ENCODE peak calls at places on chromosomes 16 and 17, in seven cellular contexts. One of them, this sample, is unnamed.

GRCh38 chr16:64991011-64991410 is 130.9 kb downstream of the CDH11 start:
- DNase-seq in CD8-positive, alpha-beta T cell: no peak
- DNase-seq in AG04450: no peak
- DNase-seq in neural progenitor cell: no peak
- DNase-seq in left lung: no peak
- DNase-seq in OCI-LY7: no peak
- DNase-seq in breast epithelium: no peak
- DNase-seq in this sample: no peak

GRCh38 chr16:58458634-58459343 is 41.2 kb upstream of the NDRG4 start:
- DNase-seq in CD8-positive, alpha-beta T cell: no peak
- DNase-seq in AG04450: no peak
- DNase-seq in neural progenitor cell: no peak
- DNase-seq in left lung: no peak
- DNase-seq in OCI-LY7: no peak
- DNase-seq in breast epithelium: no peak
- DNase-seq in this sample: no peak

GRCh38 chr17:61406871-61407210 is 7.2 kb downstream of the TBX2 start:
- DNase-seq in CD8-positive, alpha-beta T cell: no peak
- DNase-seq in AG04450: no peak
- DNase-seq in neural progenitor cell: no peak
- DNase-seq in left lung: peak
- DNase-seq in OCI-LY7: no peak
- DNase-seq in breast epithelium: peak
- DNase-seq in this sample: no peak

GRCh38 chr16:11105038-11105903 is 150.7 kb downstream of the SOCS1 start:
- DNase-seq in CD8-positive, alpha-beta T cell: no peak
- DNase-seq in AG04450: peak
- DNase-seq in neural progenitor cell: no peak
- DNase-seq in left lung: no peak
- DNase-seq in OCI-LY7: peak
- DNase-seq in breast epithelium: no peak
- DNase-seq in this sample: peak

GRCh38 chr17:47915667-47916242 is 19.7 kb downstream of the SP2 start:
- DNase-seq in CD8-positive, alpha-beta T cell: no peak
- DNase-seq in AG04450: no peak
- DNase-seq in neural progenitor cell: no peak
- DNase-seq in left lung: no peak
- DNase-seq in OCI-LY7: no peak
- DNase-seq in breast epithelium: no peak
- DNase-seq in this sample: no peak

GRCh38 chr16:54052271-54052670 is 234.3 kb downstream of the IRX3 start:
- DNase-seq in CD8-positive, alpha-beta T cell: no peak
- DNase-seq in AG04450: no peak
- DNase-seq in neural progenitor cell: no peak
- DNase-seq in left lung: no peak
- DNase-seq in OCI-LY7: no peak
- DNase-seq in breast epithelium: no peak
- DNase-seq in this sample: no peak

GRCh38 chr16:13923703-13924298 is 3.8 kb downstream of the ERCC4 start:
- DNase-seq in CD8-positive, alpha-beta T cell: no peak
- DNase-seq in AG04450: no peak
- DNase-seq in neural progenitor cell: peak
- DNase-seq in left lung: no peak
- DNase-seq in OCI-LY7: peak
- DNase-seq in breast epithelium: no peak
- DNase-seq in this sample: no peak

GRCh38 chr16:22898874-22899348 is 84.9 kb downstream of the HS3ST2 start:
- DNase-seq in CD8-positive, alpha-beta T cell: peak
- DNase-seq in AG04450: no peak
- DNase-seq in neural progenitor cell: peak
- DNase-seq in left lung: peak
- DNase-seq in OCI-LY7: peak
- DNase-seq in breast epithelium: peak
- DNase-seq in this sample: peak

GRCh38 chr16:85767569-85767968 is 16.7 kb upstream of the C16orf74 start:
- DNase-seq in CD8-positive, alpha-beta T cell: no peak
- DNase-seq in AG04450: peak
- DNase-seq in neural progenitor cell: no peak
- DNase-seq in left lung: no peak
- DNase-seq in OCI-LY7: no peak
- DNase-seq in breast epithelium: no peak
- DNase-seq in this sample: no peak

GRCh38 chr16:87207509-87207908 is 109.7 kb downstream of the C16orf95 start:
- DNase-seq in CD8-positive, alpha-beta T cell: no peak
- DNase-seq in AG04450: peak
- DNase-seq in neural progenitor cell: no peak
- DNase-seq in left lung: no peak
- DNase-seq in OCI-LY7: no peak
- DNase-seq in breast epithelium: no peak
- DNase-seq in this sample: no peak

GRCh38 chr17:63171428-63172205 is 205.6 kb downstream of the TANC2 start:
- DNase-seq in CD8-positive, alpha-beta T cell: no peak
- DNase-seq in AG04450: no peak
- DNase-seq in neural progenitor cell: no peak
- DNase-seq in left lung: no peak
- DNase-seq in OCI-LY7: no peak
- DNase-seq in breast epithelium: no peak
- DNase-seq in this sample: no peak

GRCh38 chr17:81510798-81511549 is 1.6 kb downstream of the ACTG1 start:
- DNase-seq in CD8-positive, alpha-beta T cell: no peak
- DNase-seq in AG04450: no peak
- DNase-seq in neural progenitor cell: no peak
- DNase-seq in left lung: peak
- DNase-seq in OCI-LY7: peak
- DNase-seq in breast epithelium: no peak
- DNase-seq in this sample: no peak

GRCh38 chr16:5580320-5580719 is 482.7 kb upstream of the EEF2KMT start:
- DNase-seq in CD8-positive, alpha-beta T cell: no peak
- DNase-seq in AG04450: no peak
- DNase-seq in neural progenitor cell: no peak
- DNase-seq in left lung: no peak
- DNase-seq in OCI-LY7: no peak
- DNase-seq in breast epithelium: no peak
- DNase-seq in this sample: no peak

GRCh38 chr16:24748242-24748641 is 18.8 kb downstream of the TNRC6A start:
- DNase-seq in CD8-positive, alpha-beta T cell: no peak
- DNase-seq in AG04450: peak
- DNase-seq in neural progenitor cell: no peak
- DNase-seq in left lung: no peak
- DNase-seq in OCI-LY7: no peak
- DNase-seq in breast epithelium: no peak
- DNase-seq in this sample: peak

GRCh38 chr16:50742521-50743150 is 750 bp downstream of the CYLD start:
- DNase-seq in CD8-positive, alpha-beta T cell: no peak
- DNase-seq in AG04450: no peak
- DNase-seq in neural progenitor cell: peak
- DNase-seq in left lung: peak
- DNase-seq in OCI-LY7: peak
- DNase-seq in breast epithelium: no peak
- DNase-seq in this sample: peak

GRCh38 chr16:27444015-27444414 is 42.0 kb downstream of the IL21R start:
- DNase-seq in CD8-positive, alpha-beta T cell: no peak
- DNase-seq in AG04450: no peak
- DNase-seq in neural progenitor cell: no peak
- DNase-seq in left lung: peak
- DNase-seq in OCI-LY7: no peak
- DNase-seq in breast epithelium: no peak
- DNase-seq in this sample: no peak

GRCh38 chr17:45986056-45986455 is 13.0 kb upstream of the STH start:
- DNase-seq in CD8-positive, alpha-beta T cell: no peak
- DNase-seq in AG04450: no peak
- DNase-seq in neural progenitor cell: no peak
- DNase-seq in left lung: no peak
- DNase-seq in OCI-LY7: no peak
- DNase-seq in breast epithelium: no peak
- DNase-seq in this sample: no peak

GRCh38 chr17:67139784-67140665 is 95.7 kb downstream of the CACNG1 start:
- DNase-seq in CD8-positive, alpha-beta T cell: no peak
- DNase-seq in AG04450: no peak
- DNase-seq in neural progenitor cell: peak
- DNase-seq in left lung: no peak
- DNase-seq in OCI-LY7: no peak
- DNase-seq in breast epithelium: no peak
- DNase-seq in this sample: no peak

GRCh38 chr17:55527520-55528118 is 16.4 kb upstream of the SMIM36 start:
- DNase-seq in CD8-positive, alpha-beta T cell: no peak
- DNase-seq in AG04450: peak
- DNase-seq in neural progenitor cell: peak
- DNase-seq in left lung: no peak
- DNase-seq in OCI-LY7: peak
- DNase-seq in breast epithelium: no peak
- DNase-seq in this sample: peak

GRCh38 chr16:49652441-49653175 is 203.3 kb downstream of the ZNF423 start:
- DNase-seq in CD8-positive, alpha-beta T cell: no peak
- DNase-seq in AG04450: no peak
- DNase-seq in neural progenitor cell: no peak
- DNase-seq in left lung: no peak
- DNase-seq in OCI-LY7: no peak
- DNase-seq in breast epithelium: no peak
- DNase-seq in this sample: no peak

GRCh38 chr17:48499248-48499647 is 31.6 kb downstream of the HOXB1 start:
- DNase-seq in CD8-positive, alpha-beta T cell: no peak
- DNase-seq in AG04450: no peak
- DNase-seq in neural progenitor cell: no peak
- DNase-seq in left lung: no peak
- DNase-seq in OCI-LY7: no peak
- DNase-seq in breast epithelium: no peak
- DNase-seq in this sample: no peak

GRCh38 chr16:23257682-23258081 is 44.4 kb upstream of the SCNN1B start:
- DNase-seq in CD8-positive, alpha-beta T cell: no peak
- DNase-seq in AG04450: no peak
- DNase-seq in neural progenitor cell: no peak
- DNase-seq in left lung: no peak
- DNase-seq in OCI-LY7: no peak
- DNase-seq in breast epithelium: no peak
- DNase-seq in this sample: no peak

GRCh38 chr17:65794572-65794971 is 233.1 kb upstream of the AXIN2 start:
- DNase-seq in CD8-positive, alpha-beta T cell: no peak
- DNase-seq in AG04450: no peak
- DNase-seq in neural progenitor cell: peak
- DNase-seq in left lung: no peak
- DNase-seq in OCI-LY7: peak
- DNase-seq in breast epithelium: no peak
- DNase-seq in this sample: no peak

GRCh38 chr17:14209215-14209614 is 27.4 kb downstream of the CDRT15 start:
- DNase-seq in CD8-positive, alpha-beta T cell: no peak
- DNase-seq in AG04450: no peak
- DNase-seq in neural progenitor cell: no peak
- DNase-seq in left lung: no peak
- DNase-seq in OCI-LY7: no peak
- DNase-seq in breast epithelium: no peak
- DNase-seq in this sample: peak

GRCh38 chr17:14212401-14212800 is 24.3 kb downstream of the CDRT15 start:
- DNase-seq in CD8-positive, alpha-beta T cell: no peak
- DNase-seq in AG04450: no peak
- DNase-seq in neural progenitor cell: no peak
- DNase-seq in left lung: no peak
- DNase-seq in OCI-LY7: no peak
- DNase-seq in breast epithelium: no peak
- DNase-seq in this sample: no peak

GRCh38 chr17:14211246-14211645 is 25.4 kb downstream of the CDRT15 start:
- DNase-seq in CD8-positive, alpha-beta T cell: no peak
- DNase-seq in AG04450: no peak
- DNase-seq in neural progenitor cell: no peak
- DNase-seq in left lung: no peak
- DNase-seq in OCI-LY7: no peak
- DNase-seq in breast epithelium: no peak
- DNase-seq in this sample: no peak

GRCh38 chr17:14214271-14214670 is 22.4 kb downstream of the CDRT15 start:
- DNase-seq in CD8-positive, alpha-beta T cell: no peak
- DNase-seq in AG04450: no peak
- DNase-seq in neural progenitor cell: no peak
- DNase-seq in left lung: no peak
- DNase-seq in OCI-LY7: no peak
- DNase-seq in breast epithelium: no peak
- DNase-seq in this sample: no peak

DNA sequence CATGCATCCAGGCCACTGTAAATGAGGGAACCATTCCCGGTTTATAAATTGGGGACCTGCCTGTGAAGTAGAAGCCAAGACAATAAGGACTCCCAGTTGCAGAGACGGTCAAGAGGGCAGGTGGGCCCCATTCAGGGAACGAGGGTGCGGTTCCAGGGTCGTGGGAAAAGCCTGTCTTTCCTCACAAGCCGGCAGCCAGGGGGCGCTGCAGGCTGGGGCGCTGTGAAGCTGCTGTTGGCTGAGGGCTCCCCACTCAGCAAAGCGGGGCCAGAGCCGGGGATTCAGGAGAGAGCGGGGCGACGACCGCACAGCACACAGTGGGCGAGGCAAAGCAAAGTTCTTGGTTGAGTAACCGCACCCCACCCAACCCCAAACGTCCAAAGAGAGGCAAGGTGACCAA is 24.9 kb downstream of the CDRT15 start:
- DNase-seq in CD8-positive, alpha-beta T cell: peak
- DNase-seq in AG04450: no peak
- DNase-seq in neural progenitor cell: no peak
- DNase-seq in left lung: no peak
- DNase-seq in OCI-LY7: no peak
- DNase-seq in breast epithelium: no peak
- DNase-seq in this sample: no peak
- H3K27ac ChIP-seq in CD8-positive, alpha-beta T cell: no peak
- H3K27ac ChIP-seq in AG04450: no peak
- H3K27ac ChIP-seq in neural progenitor cell: no peak
- H3K27ac ChIP-seq in left lung: no peak
- H3K27ac ChIP-seq in OCI-LY7: no peak
- H3K27ac ChIP-seq in breast epithelium: no peak
- H3K27ac ChIP-seq in this sample: no peak

GRCh38 chr16:31754998-31755615 is 118.5 kb upstream of the ZNF267 start:
- DNase-seq in CD8-positive, alpha-beta T cell: no peak
- DNase-seq in AG04450: no peak
- DNase-seq in neural progenitor cell: no peak
- DNase-seq in left lung: no peak
- DNase-seq in OCI-LY7: no peak
- DNase-seq in breast epithelium: no peak
- DNase-seq in this sample: no peak
- H3K4me3 ChIP-seq in CD8-positive, alpha-beta T cell: no peak
- H3K4me3 ChIP-seq in AG04450: no peak
- H3K4me3 ChIP-seq in neural progenitor cell: no peak
- H3K4me3 ChIP-seq in left lung: no peak
- H3K4me3 ChIP-seq in OCI-LY7: no peak
- H3K4me3 ChIP-seq in breast epithelium: no peak
- H3K4me3 ChIP-seq in this sample: no peak

DNA sequence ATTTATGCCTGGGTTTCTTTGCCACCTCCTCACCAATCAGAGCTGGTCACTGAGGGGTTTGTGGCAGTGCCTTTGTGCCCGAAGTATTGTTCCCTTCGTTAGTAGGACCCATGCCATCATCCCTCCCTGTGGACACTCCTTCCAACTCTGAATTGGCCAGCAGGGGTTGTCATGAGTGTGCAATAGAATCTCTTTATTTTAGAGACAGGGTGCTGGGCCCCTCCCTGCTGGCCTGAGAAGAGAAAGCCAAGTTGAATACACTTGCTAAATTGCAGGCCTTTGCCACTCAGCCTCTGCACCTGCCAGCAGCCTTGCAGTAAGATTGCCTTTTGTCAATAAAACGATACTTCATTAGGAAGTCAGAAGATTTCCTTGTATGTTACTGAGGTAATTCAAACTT is 40.7 kb upstream of the SLC12A3 start:
- DNase-seq in CD8-positive, alpha-beta T cell: no peak
- DNase-seq in AG04450: no peak
- DNase-seq in neural progenitor cell: peak
- DNase-seq in left lung: peak
- DNase-seq in OCI-LY7: peak
- DNase-seq in breast epithelium: no peak
- DNase-seq in this sample: no peak
- TF ChIP-seq CTCF in CD8-positive, alpha-beta T cell: no peak
- TF ChIP-seq CTCF in AG04450: peak
- TF ChIP-seq CTCF in neural progenitor cell: peak
- TF ChIP-seq CTCF in left lung: no peak
- TF ChIP-seq CTCF in OCI-LY7: peak
- TF ChIP-seq CTCF in breast epithelium: no peak
- TF ChIP-seq CTCF in this sample: no peak

GRCh38 chr16:4505356-4506153 is 29.4 kb downstream of the HMOX2 start:
- DNase-seq in CD8-positive, alpha-beta T cell: peak
- DNase-seq in AG04450: no peak
- DNase-seq in neural progenitor cell: no peak
- DNase-seq in left lung: peak
- DNase-seq in OCI-LY7: peak
- DNase-seq in breast epithelium: no peak
- DNase-seq in this sample: no peak
- H3K27ac ChIP-seq in CD8-positive, alpha-beta T cell: peak
- H3K27ac ChIP-seq in AG04450: no peak
- H3K27ac ChIP-seq in neural progenitor cell: no peak
- H3K27ac ChIP-seq in left lung: peak
- H3K27ac ChIP-seq in OCI-LY7: peak
- H3K27ac ChIP-seq in breast epithelium: no peak
- H3K27ac ChIP-seq in this sample: no peak